ENCODE peak calls at places on chromosomes 5 and 9, in four cellular contexts. X is OCI-LY7, S is Peyer's patch, P is GM06990. M is an unnamed sample.
A peak's percentile ranks its signal among the peaks of the same experiment; 100 is the strongest.

GRCh38 chr5:59069438-59070079 is 486.7 kb downstream of the RAB3C start:
- DNase-seq in X (no peak), S (no peak), P (no peak), M (no peak)

GRCh38 chr5:176847155-176847554 is 36.8 kb downstream of the UNC5A start:
- DNase-seq in X (no peak), S (no peak), P (no peak), M (no peak)

GRCh38 chr5:143782588-143783386 is 29.2 kb upstream of the HMHB1 start:
- DNase-seq in X (no peak), S (no peak), P (no peak), M (no peak)

GRCh38 chr9:137171149-137172063 is at the start of gene TMEM210:
- DNase-seq in X (no peak), S (no peak), P (no peak), M (peak; percentile 32)

GRCh38 chr5:145316282-145316681 is 518.9 kb downstream of the PRELID2 start:
- DNase-seq in X (no peak), S (no peak), P (no peak), M (no peak)

GRCh38 chr5:110769282-110769681 is 30.5 kb downstream of the SLC25A46 start:
- DNase-seq in X (no peak), S (no peak), P (no peak), M (no peak)

GRCh38 chr5:58191451-58191850 is 268.4 kb downstream of the PLK2 start:
- DNase-seq in X (no peak), S (no peak), P (no peak), M (no peak)

GRCh38 chr5:111585291-111585690 is 73.0 kb upstream of the STARD4 start:
- DNase-seq in X (no peak), S (no peak), P (no peak), M (no peak)

GRCh38 chr5:133111299-133111698 is 59.5 kb downstream of the HSPA4 start:
- DNase-seq in X (peak; percentile 87), S (peak; percentile 85), P (no peak), M (peak; percentile 80)

GRCh38 chr9:122347348-122348287 is 23.2 kb upstream of the PTGS1 start:
- DNase-seq in X (no peak), S (no peak), P (no peak), M (no peak)

GRCh38 chr5:163306421-163306820 is 131.0 kb upstream of the CCNG1 start:
- DNase-seq in X (peak; percentile 30), S (no peak), P (no peak), M (no peak)

GRCh38 chr9:117919594-117919993 is 215.4 kb downstream of the TLR4 start:
- DNase-seq in X (no peak), S (no peak), P (no peak), M (no peak)

GRCh38 chr9:69976165-69976564 is 67.5 kb upstream of the MAMDC2 start:
- DNase-seq in X (no peak), S (no peak), P (no peak), M (no peak)

GRCh38 chr5:40734986-40735385 is 20.8 kb downstream of the TTC33 start:
- DNase-seq in X (no peak), S (no peak), P (no peak), M (no peak)

GRCh38 chr5:177469750-177470525 is 3.5 kb downstream of the DBN1 start:
- DNase-seq in X (no peak), S (no peak), P (no peak), M (no peak)

GRCh38 chr9:130885422-130886375 is 10.9 kb downstream of the QRFP start:
- DNase-seq in X (no peak), S (no peak), P (no peak), M (no peak)

GRCh38 chr9:77909306-77909705 is 122.3 kb downstream of the GNAQ start:
- DNase-seq in X (no peak), S (no peak), P (peak; percentile 40), M (no peak)

GRCh38 chr5:24215114-24215513 is 429.7 kb downstream of the CDH10 start:
- DNase-seq in X (no peak), S (no peak), P (no peak), M (no peak)

GRCh38 chr9:121650220-121651013 is 1.0 kb upstream of the DAB2IP start:
- DNase-seq in X (no peak), S (peak; percentile 87), P (no peak), M (no peak)

GRCh38 chr9:105138306-105138801 is 106.1 kb upstream of the SLC44A1 start:
- DNase-seq in X (no peak), S (no peak), P (no peak), M (no peak)

GRCh38 chr9:106284300-106284699 is 578.7 kb upstream of the ZNF462 start:
- DNase-seq in X (no peak), S (no peak), P (no peak), M (no peak)

GRCh38 chr9:33721674-33722358 is 73.5 kb upstream of the PRSS3 start:
- DNase-seq in X (peak; percentile 83), S (peak; percentile 92), P (peak; percentile 76), M (peak; percentile 86)

GRCh38 chr9:93601063-93601462 is 24.7 kb downstream of the PHF2 start:
- DNase-seq in X (no peak), S (no peak), P (no peak), M (no peak)

GRCh38 chr5:93941897-93942296 is 200.5 kb upstream of the POU5F2 start:
- DNase-seq in X (no peak), S (no peak), P (no peak), M (no peak)

GRCh38 chr9:120390637-120391190 is 189.3 kb downstream of the CDK5RAP2 start:
- DNase-seq in X (no peak), S (no peak), P (no peak), M (no peak)

GRCh38 chr5:2579126-2579525 is 172.4 kb downstream of the IRX2 start:
- DNase-seq in X (no peak), S (no peak), P (no peak), M (no peak)

GRCh38 chr5:885529-885928 is 7.1 kb downstream of the BRD9 start:
- DNase-seq in X (no peak), S (no peak), P (no peak), M (no peak)

GRCh38 chr5:23013395-23013994 is 160.4 kb upstream of the CDH12 start:
- DNase-seq in X (no peak), S (no peak), P (no peak), M (no peak)

GRCh38 chr9:135592625-135593024 is 31.1 kb downstream of the PAEP start:
- DNase-seq in X (no peak), S (no peak), P (no peak), M (peak; percentile 23)

GRCh38 chr9:70561805-70562395 is 147.4 kb upstream of the KLF9 start:
- DNase-seq in X (no peak), S (no peak), P (no peak), M (no peak)

DNA sequence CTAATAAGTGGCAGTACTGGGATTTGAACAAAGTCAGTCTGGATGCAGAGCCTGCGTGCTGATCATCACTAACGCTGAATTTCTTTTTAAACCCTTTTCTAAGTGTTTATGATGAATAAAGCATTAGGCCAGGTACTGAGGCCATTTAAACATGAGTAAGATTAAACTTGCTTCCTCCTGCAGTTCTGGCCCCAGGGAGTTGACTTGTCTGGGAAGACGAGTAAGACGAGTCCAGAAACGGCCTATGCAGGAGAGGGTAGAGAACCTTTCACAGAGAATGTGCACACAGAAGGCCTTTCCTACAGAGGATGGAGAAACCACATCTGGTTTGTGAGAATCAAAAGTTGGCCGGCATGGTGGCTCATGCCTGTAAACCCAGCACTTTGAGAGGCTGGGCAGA is 42.9 kb downstream of the SPRY4 start:
- DNase-seq in X (no peak), S (no peak), P (no peak), M (no peak)
- TF ChIP-seq CTCF in X (no peak), S (no peak), P (no peak), M (no peak)

DNA sequence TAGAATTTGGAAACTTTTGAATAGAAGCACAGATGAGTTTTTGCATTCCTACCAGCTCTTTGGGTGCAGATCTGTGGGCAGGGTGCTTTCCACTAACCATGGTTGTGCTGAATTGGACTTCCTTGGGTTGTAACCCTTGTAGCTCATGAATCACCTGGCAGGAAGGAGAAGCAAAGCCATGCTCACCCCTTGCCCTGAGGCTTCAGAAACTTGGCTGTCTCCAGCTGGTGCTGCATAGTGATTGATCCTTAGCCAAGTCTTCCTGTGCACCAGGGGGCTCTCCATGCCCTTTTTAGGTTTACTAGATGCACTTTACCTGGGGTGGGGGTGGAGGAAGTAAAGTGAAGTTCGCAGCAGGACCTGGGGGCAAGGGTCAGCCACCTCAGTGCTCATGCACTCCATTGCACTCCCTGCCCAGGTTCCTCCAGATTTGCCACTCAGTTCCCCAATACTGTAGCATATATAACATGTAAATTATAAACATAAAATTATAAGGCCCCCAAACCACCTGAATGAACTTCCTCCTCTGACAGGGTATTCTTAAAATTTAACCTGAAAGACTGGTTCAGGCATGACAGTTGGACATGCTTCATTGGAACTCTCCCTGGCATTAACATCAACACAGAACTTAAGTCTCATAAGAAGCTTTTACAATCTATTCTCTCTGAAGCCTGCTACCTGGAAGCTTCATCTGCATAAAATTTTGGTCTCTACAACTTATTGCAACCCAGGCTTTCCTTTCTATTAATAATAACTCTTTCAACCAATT is 25.8 kb upstream of the IFNA14 start:
- DNase-seq in X (no peak), S (no peak), P (no peak), M (no peak)
- TF ChIP-seq CTCF in X (no peak), S (no peak), P (no peak), M (no peak)

DNA sequence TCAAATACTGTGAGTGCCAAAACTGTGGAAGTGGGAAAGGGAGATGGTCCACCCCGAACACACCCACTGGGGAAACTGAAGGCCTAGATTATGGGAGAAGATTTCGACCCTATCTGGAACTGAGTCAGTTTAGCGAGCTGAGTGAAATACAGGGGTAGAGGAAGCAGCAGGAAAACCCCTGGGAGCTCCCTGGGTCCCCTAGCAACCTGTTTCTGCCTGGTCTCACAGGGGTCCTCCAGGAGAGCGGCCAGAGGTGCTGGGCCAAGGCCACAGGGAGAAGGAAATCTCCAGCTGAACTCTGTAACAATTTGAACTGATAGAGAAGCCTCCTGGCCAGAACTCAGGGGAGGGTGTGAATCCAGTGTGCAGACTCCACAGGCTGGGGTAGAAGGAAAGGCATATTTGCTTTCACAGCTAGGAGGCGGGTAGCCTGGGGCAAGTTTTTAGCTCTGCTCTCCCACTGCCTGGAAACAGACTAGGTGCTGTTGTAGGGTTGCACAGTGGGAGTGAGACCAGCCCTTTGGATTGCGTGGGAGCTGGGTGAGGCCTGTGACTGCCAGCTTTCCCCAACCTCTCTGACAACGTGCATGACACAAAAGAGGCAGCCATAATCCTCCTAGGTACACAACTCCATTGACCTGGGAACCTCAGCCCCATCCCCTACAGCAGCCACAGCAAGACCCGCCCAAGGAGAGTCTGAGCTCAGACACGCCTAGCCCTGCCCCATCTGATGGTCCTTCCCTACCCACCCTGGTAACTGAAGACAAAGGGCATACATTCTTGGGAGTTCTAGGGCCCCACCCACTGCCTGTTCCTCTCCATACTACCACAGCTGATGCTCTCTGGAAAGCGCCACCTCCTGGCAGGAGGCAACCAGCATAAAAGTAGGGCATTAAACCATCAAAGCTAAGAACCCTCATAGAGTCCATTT is 78.8 kb upstream of the GPBP1 start:
- DNase-seq in X (peak; percentile 27), S (peak; percentile 78), P (no peak), M (no peak)
- TF ChIP-seq CTCF in X (peak; percentile 67), S (peak; percentile 62), P (peak; percentile 45), M (no peak)

DNA sequence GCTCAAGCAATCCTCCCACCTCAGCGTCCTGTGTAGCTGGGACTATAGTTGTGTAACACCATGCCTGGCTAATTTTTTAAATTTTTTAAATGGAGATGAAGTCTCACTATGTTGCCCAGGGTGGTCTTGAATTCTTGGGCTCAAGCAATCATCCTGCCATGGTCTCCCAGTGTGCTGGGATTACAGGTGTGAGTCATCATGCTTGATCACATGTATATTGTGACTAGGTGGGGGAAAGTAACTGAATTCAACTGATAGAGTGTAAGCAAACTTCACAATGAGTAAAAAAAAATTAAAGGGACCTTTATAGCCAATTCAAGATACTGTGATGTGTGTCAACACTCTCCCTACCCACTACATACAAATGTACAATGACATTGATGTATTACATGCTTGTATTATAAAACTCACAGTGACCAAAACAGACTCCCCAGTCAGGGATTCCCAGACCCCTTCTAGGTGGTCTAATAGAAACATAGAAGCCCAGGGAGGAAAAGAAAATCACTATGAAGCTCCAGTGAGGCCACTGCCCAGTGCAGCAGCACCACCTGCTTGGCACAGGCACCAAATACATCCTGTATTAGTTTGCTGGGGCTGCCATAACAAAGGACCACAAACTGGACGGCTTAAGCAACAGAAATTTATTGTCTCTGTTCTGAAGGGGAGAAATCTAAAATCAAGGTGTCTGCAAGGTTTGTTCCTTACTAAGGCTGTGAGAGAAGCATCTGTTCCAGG is 8.8 kb downstream of the PLGRKT start:
- DNase-seq in X (no peak), S (no peak), P (no peak), M (no peak)
- TF ChIP-seq CTCF in X (peak; percentile 13), S (no peak), P (peak; percentile 4), M (no peak)

M was measured in GM13976.